ENCODE peak calls at places on chromosomes 16 and 17, in seven cellular contexts. W is left cardiac atrium, V is sigmoid colon, M is GM23248, S is T-cell, F is HS-27A, B is NCI-H446 treated with DMSO at 0.1 percent for 48 hours. L is an unnamed sample.

GRCh38 chr17:51050291-51051033 is 70.2 kb downstream of the SPAG9 start:
- DNase-seq in S (no peak), B (no peak), M (peak), W (no peak), V (no peak), F (no peak), L (no peak)

GRCh38 chr17:82942166-82943130 is 102.6 kb upstream of the ZNF750 start:
- DNase-seq in M (no peak), V (peak), F (no peak), W (peak), B (no peak), S (no peak), L (no peak)

GRCh38 chr16:15578824-15579223 is 64.1 kb downstream of the MARF1 start:
- DNase-seq in V (no peak), M (no peak), W (no peak), B (no peak), F (no peak), S (no peak), L (no peak)

GRCh38 chr16:50371936-50372595 is 3.3 kb upstream of the BRD7 start:
- DNase-seq in M (peak), V (no peak), W (no peak), B (no peak), S (no peak), F (no peak), L (no peak)

GRCh38 chr16:78505544-78506371 is 406.3 kb downstream of the WWOX start:
- DNase-seq in S (no peak), F (no peak), W (peak), V (peak), M (peak), B (no peak), L (no peak)

GRCh38 chr16:7997966-7998365 is 592.3 kb downstream of the TMEM114 start:
- DNase-seq in F (no peak), M (no peak), S (no peak), V (no peak), W (no peak), B (no peak), L (no peak)

GRCh38 chr17:82028966-82029365 is 2.5 kb upstream of the RAC3 start:
- DNase-seq in S (no peak), B (no peak), V (no peak), M (no peak), F (no peak), W (no peak), L (no peak)

GRCh38 chr16:2473999-2474876 is 689 bp upstream of the TBC1D24 start:
- DNase-seq in B (no peak), S (peak), W (peak), M (peak), V (no peak), F (no peak), L (peak)

GRCh38 chr16:1964046-1964505 is 550 bp downstream of the RPS2 start:
- DNase-seq in B (no peak), W (peak), F (no peak), V (no peak), S (no peak), M (peak), L (peak)

GRCh38 chr16:2244926-2245795 is 6.2 kb downstream of the ECI1 start:
- DNase-seq in V (no peak), M (no peak), S (no peak), B (no peak), W (no peak), F (no peak), L (no peak)

GRCh38 chr16:29898786-29899515 is 399 bp downstream of the SEZ6L2 start:
- DNase-seq in W (no peak), S (no peak), B (no peak), F (no peak), M (peak), V (no peak), L (no peak)